ENCODE peak calls at places on chromosomes 13 and 19, in seven cellular contexts. One of them, this sample, is unnamed.

GRCh38 chr13:27449081-27449603 is 1.2 kb downstream of the MTIF3 start:
- DNase-seq in EL: no peak
- DNase-seq in H54: no peak
- DNase-seq in HCEC 1CT: no peak
- DNase-seq in thoracic aorta: no peak
- DNase-seq in RPMI7951: peak
- DNase-seq in adrenal gland: no peak
- DNase-seq in this sample: no peak

GRCh38 chr19:16325671-16326400 is 1.2 kb downstream of the KLF2 start:
- DNase-seq in EL: peak
- DNase-seq in H54: peak
- DNase-seq in HCEC 1CT: no peak
- DNase-seq in thoracic aorta: no peak
- DNase-seq in RPMI7951: no peak
- DNase-seq in adrenal gland: peak
- DNase-seq in this sample: peak

GRCh38 chr19:14442904-14443631 is 10.0 kb downstream of the PKN1 start:
- DNase-seq in EL: no peak
- DNase-seq in H54: no peak
- DNase-seq in HCEC 1CT: no peak
- DNase-seq in thoracic aorta: no peak
- DNase-seq in RPMI7951: no peak
- DNase-seq in adrenal gland: no peak
- DNase-seq in this sample: no peak

GRCh38 chr19:53553865-53554791 is 16.2 kb downstream of the ZNF331 start:
- DNase-seq in EL: peak
- DNase-seq in H54: peak
- DNase-seq in HCEC 1CT: peak
- DNase-seq in thoracic aorta: peak
- DNase-seq in RPMI7951: peak
- DNase-seq in adrenal gland: peak
- DNase-seq in this sample: peak

GRCh38 chr19:9306443-9306842 is 3.2 kb downstream of the ZNF699 start:
- DNase-seq in EL: peak
- DNase-seq in H54: peak
- DNase-seq in HCEC 1CT: peak
- DNase-seq in thoracic aorta: no peak
- DNase-seq in RPMI7951: peak
- DNase-seq in adrenal gland: no peak
- DNase-seq in this sample: no peak

GRCh38 chr13:66076417-66076816 is 1153.7 kb downstream of the PCDH9 start:
- DNase-seq in EL: peak
- DNase-seq in H54: no peak
- DNase-seq in HCEC 1CT: peak
- DNase-seq in thoracic aorta: no peak
- DNase-seq in RPMI7951: no peak
- DNase-seq in adrenal gland: no peak
- DNase-seq in this sample: no peak

GRCh38 chr19:30097746-30098280 is 155.8 kb downstream of the URI1 start:
- DNase-seq in EL: no peak
- DNase-seq in H54: no peak
- DNase-seq in HCEC 1CT: no peak
- DNase-seq in thoracic aorta: no peak
- DNase-seq in RPMI7951: no peak
- DNase-seq in adrenal gland: no peak
- DNase-seq in this sample: no peak

GRCh38 chr19:7456964-7457541 is 31.8 kb downstream of the PEX11G start:
- DNase-seq in EL: peak
- DNase-seq in H54: no peak
- DNase-seq in HCEC 1CT: peak
- DNase-seq in thoracic aorta: no peak
- DNase-seq in RPMI7951: no peak
- DNase-seq in adrenal gland: no peak
- DNase-seq in this sample: no peak

GRCh38 chr19:45558399-45558878 is 26.2 kb downstream of the OPA3 start:
- DNase-seq in EL: peak
- DNase-seq in H54: no peak
- DNase-seq in HCEC 1CT: peak
- DNase-seq in thoracic aorta: no peak
- DNase-seq in RPMI7951: peak
- DNase-seq in adrenal gland: no peak
- DNase-seq in this sample: peak

GRCh38 chr19:7225741-7226140 is 68.5 kb downstream of the INSR start:
- DNase-seq in EL: no peak
- DNase-seq in H54: no peak
- DNase-seq in HCEC 1CT: no peak
- DNase-seq in thoracic aorta: no peak
- DNase-seq in RPMI7951: no peak
- DNase-seq in adrenal gland: no peak
- DNase-seq in this sample: no peak

GRCh38 chr13:93786846-93787245 is 560.2 kb downstream of the GPC6 start:
- DNase-seq in EL: no peak
- DNase-seq in H54: no peak
- DNase-seq in HCEC 1CT: no peak
- DNase-seq in thoracic aorta: no peak
- DNase-seq in RPMI7951: no peak
- DNase-seq in adrenal gland: no peak
- DNase-seq in this sample: no peak

GRCh38 chr19:50909240-50910070 is 1.7 kb downstream of the KLK4 start:
- DNase-seq in EL: peak
- DNase-seq in H54: no peak
- DNase-seq in HCEC 1CT: no peak
- DNase-seq in thoracic aorta: no peak
- DNase-seq in RPMI7951: peak
- DNase-seq in adrenal gland: peak
- DNase-seq in this sample: no peak

GRCh38 chr13:101712026-101712348 is 259.5 kb downstream of the ITGBL1 start:
- DNase-seq in EL: no peak
- DNase-seq in H54: no peak
- DNase-seq in HCEC 1CT: no peak
- DNase-seq in thoracic aorta: no peak
- DNase-seq in RPMI7951: no peak
- DNase-seq in adrenal gland: no peak
- DNase-seq in this sample: no peak

GRCh38 chr19:48970923-48971395 is 5.8 kb downstream of the FTL start:
- DNase-seq in EL: peak
- DNase-seq in H54: no peak
- DNase-seq in HCEC 1CT: peak
- DNase-seq in thoracic aorta: no peak
- DNase-seq in RPMI7951: peak
- DNase-seq in adrenal gland: peak
- DNase-seq in this sample: peak

GRCh38 chr13:23488442-23488841 is 54.9 kb upstream of the SACS start:
- DNase-seq in EL: peak
- DNase-seq in H54: no peak
- DNase-seq in HCEC 1CT: no peak
- DNase-seq in thoracic aorta: no peak
- DNase-seq in RPMI7951: peak
- DNase-seq in adrenal gland: no peak
- DNase-seq in this sample: no peak

GRCh38 chr19:36986601-36987000 is 70.5 kb downstream of the ZNF568 start:
- DNase-seq in EL: no peak
- DNase-seq in H54: no peak
- DNase-seq in HCEC 1CT: no peak
- DNase-seq in thoracic aorta: no peak
- DNase-seq in RPMI7951: no peak
- DNase-seq in adrenal gland: no peak
- DNase-seq in this sample: no peak

GRCh38 chr13:111216166-111216960 is 101.3 kb downstream of the ARHGEF7 start:
- DNase-seq in EL: peak
- DNase-seq in H54: peak
- DNase-seq in HCEC 1CT: peak
- DNase-seq in thoracic aorta: no peak
- DNase-seq in RPMI7951: no peak
- DNase-seq in adrenal gland: no peak
- DNase-seq in this sample: no peak

GRCh38 chr19:33273881-33274662 is 28.3 kb downstream of the CEBPA start:
- DNase-seq in EL: peak
- DNase-seq in H54: no peak
- DNase-seq in HCEC 1CT: peak
- DNase-seq in thoracic aorta: peak
- DNase-seq in RPMI7951: peak
- DNase-seq in adrenal gland: peak
- DNase-seq in this sample: no peak

GRCh38 chr19:17264641-17264979 is at the start of gene USHBP1:
- DNase-seq in EL: no peak
- DNase-seq in H54: no peak
- DNase-seq in HCEC 1CT: no peak
- DNase-seq in thoracic aorta: no peak
- DNase-seq in RPMI7951: no peak
- DNase-seq in adrenal gland: no peak
- DNase-seq in this sample: no peak